ENCODE peak calls at places on chromosomes 5 and 9, in nine cellular contexts. C is activated T-helper 1 cell treated with anti-CD3 and anti-CD28 coated beads, Interleukin-12 subunit alpha, Interleukin-12 subunit beta, Interleukin-2, Interleukin-4 antibody, amounts not matched to agents 30 ng/mL and 10 ng/mL and 1 ng/mL, durations not matched to agents 14 hours and 24 hours and 36 hours; P is effector memory CD8-positive, alpha-beta T cell; A is esophagus squamous epithelium; K is aorta; S is AG09319; Q is endothelial cell; L is stimulated activated naive B cell treated with anti-CD40 and anti-IgM and Interleukin-4, amounts not matched to agents 10 μg/mL and 1 μg/mL and 100 μg/mL, for 72 hours; E is activated gamma-delta T cell treated with anti-CD3 and anti-CD28 coated beads, Interleukin-2, amount 50 U/mL, for 16 hours. T is an unnamed sample.

GRCh38 chr9:74946686-74947085 is 6.0 kb downstream of the C9orf40 start:
- DNase-seq in C (no peak), P (no peak), A (no peak), K (no peak), S (no peak), Q (no peak), L (no peak), E (no peak), T (no peak)

GRCh38 chr9:120676767-120677402 is 37.4 kb downstream of the MEGF9 start:
- DNase-seq in C (no peak), P (no peak), A (no peak), K (no peak), S (no peak), Q (no peak), L (no peak), E (no peak), T (no peak)

GRCh38 chr5:36396640-36397039 is 94.9 kb upstream of the RANBP3L start:
- DNase-seq in C (no peak), P (no peak), A (no peak), K (no peak), S (no peak), Q (no peak), L (no peak), E (no peak), T (peak; percentile 90)

GRCh38 chr9:24051587-24051986 is 225.5 kb upstream of the ELAVL2 start:
- DNase-seq in C (no peak), P (no peak), A (no peak), K (no peak), S (no peak), Q (no peak), L (no peak), E (no peak), T (no peak)

GRCh38 chr5:141882594-141883183 is 4.5 kb upstream of the PCDH1 start:
- DNase-seq in C (no peak), P (no peak), A (no peak), K (no peak), S (no peak), Q (no peak), L (no peak), E (no peak), T (no peak)

GRCh38 chr5:123543438-123543837 is 31.5 kb downstream of the CSNK1G3 start:
- DNase-seq in C (no peak), P (no peak), A (no peak), K (no peak), S (no peak), Q (no peak), L (no peak), E (no peak), T (no peak)

GRCh38 chr9:125822902-125823301 is 75.7 kb downstream of the PBX3 start:
- DNase-seq in C (no peak), P (no peak), A (no peak), K (no peak), S (no peak), Q (no peak), L (no peak), E (no peak), T (no peak)

GRCh38 chr9:136571525-136571924 is 25.7 kb upstream of the NOTCH1 start:
- DNase-seq in C (no peak), P (no peak), A (no peak), K (no peak), S (no peak), Q (no peak), L (no peak), E (no peak), T (no peak)

GRCh38 chr9:81690251-81690851 is 1.0 kb upstream of the TLE1 start:
- DNase-seq in C (no peak), P (no peak), A (no peak), K (peak; percentile 58), S (no peak), Q (peak; percentile 17), L (no peak), E (no peak), T (peak; percentile 61)

GRCh38 chr9:124574944-124575343 is 67.7 kb upstream of the NR5A1 start:
- DNase-seq in C (no peak), P (no peak), A (no peak), K (no peak), S (no peak), Q (no peak), L (no peak), E (no peak), T (peak; percentile 57)

GRCh38 chr5:171092194-171092593 is 216.9 kb upstream of the TLX3 start:
- DNase-seq in C (no peak), P (no peak), A (no peak), K (no peak), S (no peak), Q (no peak), L (no peak), E (no peak), T (peak; percentile 52)

GRCh38 chr5:139653616-139654015 is 5.5 kb downstream of the CXXC5 start:
- DNase-seq in C (no peak), P (no peak), A (no peak), K (no peak), S (no peak), Q (no peak), L (no peak), E (no peak), T (no peak)

T was measured in fibroblast of villous mesenchyme.